ENCODE peak calls at places on chromosomes 11 and 22, in six cellular contexts. V, Y, Z, P, D and E are unnamed samples.

GRCh38 chr11:42772886-42773285 is 538.9 kb upstream of the API5 start:
- DNase-seq in V (no peak), Y (no peak), Z (no peak), P (no peak), D (no peak), E (no peak)

GRCh38 chr11:16001044-16001568 is 355.2 kb downstream of the SOX6 start:
- DNase-seq in V (no peak), Y (no peak), Z (no peak), P (no peak), D (no peak), E (peak; percentile 44)

GRCh38 chr11:9276571-9276970 is 11.4 kb upstream of the DENND5A start:
- DNase-seq in V (no peak), Y (no peak), Z (no peak), P (no peak), D (no peak), E (peak; percentile 22)

GRCh38 chr11:44464741-44465140 is 100.7 kb upstream of the CD82 start:
- DNase-seq in V (no peak), Y (no peak), Z (no peak), P (no peak), D (no peak), E (no peak)

GRCh38 chr22:37132773-37133172 is 16.9 kb downstream of the IL2RB start:
- DNase-seq in V (no peak), Y (no peak), Z (no peak), P (no peak), D (no peak), E (no peak)

GRCh38 chr11:57785072-57785471 is 23.5 kb downstream of the CTNND1 start:
- DNase-seq in V (no peak), Y (no peak), Z (no peak), P (no peak), D (no peak), E (no peak)

GRCh38 chr22:26887456-26887855 is 230.1 kb downstream of the MIAT start:
- DNase-seq in V (no peak), Y (no peak), Z (no peak), P (no peak), D (no peak), E (no peak)

GRCh38 chr11:120564573-120565301 is 53.2 kb downstream of the GRIK4 start:
- DNase-seq in V (peak; percentile 52), Y (no peak), Z (no peak), P (peak; percentile 51), D (peak; percentile 45), E (no peak)

GRCh38 chr11:77750757-77751156 is 69.8 kb downstream of the RSF1 start:
- DNase-seq in V (no peak), Y (no peak), Z (no peak), P (no peak), D (no peak), E (no peak)

GRCh38 chr11:121543981-121544380 is 91.2 kb upstream of the SORL1-AS1 start:
- DNase-seq in V (no peak), Y (no peak), Z (no peak), P (no peak), D (no peak), E (no peak)

GRCh38 chr11:3106736-3107524 is 49.7 kb upstream of the CARS1 start:
- DNase-seq in V (peak; percentile 29), Y (peak; percentile 56), Z (no peak), P (peak; percentile 7), D (no peak), E (no peak)

GRCh38 chr22:23267225-23268043 is 87.1 kb downstream of the BCR start:
- DNase-seq in V (no peak), Y (no peak), Z (no peak), P (no peak), D (no peak), E (no peak)

GRCh38 chr22:21632237-21632895 is at the start of gene CCDC116:
- DNase-seq in V (peak; percentile 70), Y (no peak), Z (no peak), P (no peak), D (no peak), E (no peak)

GRCh38 chr11:7511405-7511804 is 2.4 kb upstream of the PPFIBP2 start:
- DNase-seq in V (no peak), Y (peak; percentile 81), Z (no peak), P (peak; percentile 69), D (peak; percentile 63), E (peak; percentile 36)

GRCh38 chr22:17167486-17167885 is 8.4 kb upstream of the HDHD5 start:
- DNase-seq in V (no peak), Y (no peak), Z (no peak), P (peak; percentile 70), D (peak; percentile 73), E (no peak)

GRCh38 chr11:46237248-46238077 is 40.0 kb upstream of the CREB3L1 start:
- DNase-seq in V (peak; percentile 64), Y (peak; percentile 85), Z (peak; percentile 92), P (peak; percentile 74), D (peak; percentile 64), E (no peak)

GRCh38 chr22:48702573-48703264 is 1125.0 kb downstream of the BRD1 start:
- DNase-seq in V (peak; percentile 73), Y (no peak), Z (no peak), P (no peak), D (peak; percentile 12), E (no peak)

GRCh38 chr11:128055576-128056217 is 531.7 kb downstream of the ETS1 start:
- DNase-seq in V (no peak), Y (no peak), Z (no peak), P (no peak), D (no peak), E (no peak)

GRCh38 chr11:72491001-72491400 is 56.7 kb upstream of the CLPB start:
- DNase-seq in V (no peak), Y (no peak), Z (no peak), P (no peak), D (no peak), E (no peak)

DNA sequence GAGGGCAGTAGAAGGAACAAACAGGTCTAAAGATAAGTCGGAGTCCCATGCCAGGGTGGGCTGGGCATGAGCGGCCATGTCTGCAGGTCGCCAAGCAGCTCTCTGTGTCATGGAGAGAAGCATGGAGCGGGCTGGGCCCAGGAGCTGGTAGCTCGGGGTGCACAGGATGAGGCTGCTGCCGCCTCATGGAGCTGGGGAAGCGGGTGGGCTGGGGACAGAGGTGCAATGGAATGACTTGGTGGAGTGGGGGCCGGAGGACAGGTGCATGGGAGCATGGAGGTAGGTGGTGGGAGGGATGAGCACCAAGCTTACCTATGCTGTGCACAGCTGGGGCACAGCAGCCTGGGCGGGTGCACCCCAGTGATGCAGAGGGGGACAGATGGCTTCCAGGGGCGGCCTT is 3.6 kb downstream of the NRXN2 start:
- DNase-seq in V (no peak), Y (no peak), Z (no peak), P (no peak), D (no peak), E (no peak)
- H3K27me3 ChIP-seq in V (peaks cover 78% of the 10 kb centered on the region), Y (peaks cover 88% of the 10 kb centered on the region), Z (peaks cover 2% of the 10 kb centered on the region), P (peaks cover 10% of the 10 kb centered on the region), D (peaks cover 86% of the 10 kb centered on the region), E (peaks cover 29% of the 10 kb centered on the region)

DNA sequence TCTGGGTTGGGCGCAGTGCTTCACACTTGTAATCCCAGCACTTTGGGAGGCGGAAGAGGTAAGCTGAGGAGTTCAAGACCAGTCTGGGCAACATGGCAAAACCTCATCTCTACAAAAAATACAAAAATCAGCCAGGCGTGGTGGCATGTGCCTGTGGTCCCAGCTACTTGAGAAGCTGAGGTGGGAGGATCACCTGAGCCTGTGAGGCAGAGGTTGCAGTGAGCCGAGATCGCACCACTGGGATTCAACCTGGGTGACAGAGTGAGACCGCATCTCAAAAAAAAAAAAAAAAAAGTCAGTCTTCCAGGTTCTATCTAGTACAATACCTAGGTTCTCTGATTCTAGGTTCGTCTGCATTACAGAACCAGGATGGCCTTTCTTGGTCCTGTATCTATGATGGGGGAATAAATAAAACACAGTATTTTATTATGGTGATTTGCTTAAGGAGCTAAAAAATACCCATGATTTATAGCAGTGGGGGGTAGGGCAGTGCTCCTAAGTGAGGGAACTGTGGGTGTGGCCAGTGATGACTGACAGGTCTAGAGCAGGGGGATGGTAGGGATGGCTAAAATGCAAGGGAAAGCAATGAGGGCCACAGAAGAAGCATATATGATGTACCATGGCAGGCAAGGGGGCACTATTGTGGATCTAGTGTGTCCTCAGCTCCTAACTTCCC is 65.6 kb upstream of the NUP160 start:
- DNase-seq in V (no peak), Y (no peak), Z (no peak), P (no peak), D (no peak), E (no peak)
- H3K4me1 ChIP-seq in V (peaks cover 41% of the 10 kb centered on the region), Y (peaks cover 34% of the 10 kb centered on the region), Z (peaks cover 23% of the 10 kb centered on the region), P (peaks cover 22% of the 10 kb centered on the region), D (peaks cover 33% of the 10 kb centered on the region), E (peaks cover 4% of the 10 kb centered on the region)

GRCh38 chr11:554428-554823 is 6.1 kb downstream of the LMNTD2 start:
- DNase-seq in V (no peak), Y (no peak), Z (no peak), P (no peak), D (no peak), E (no peak)

GRCh38 chr11:553949-554398 is 6.6 kb downstream of the LMNTD2 start:
- DNase-seq in V (no peak), Y (no peak), Z (no peak), P (no peak), D (no peak), E (no peak)

GRCh38 chr11:556175-556699 is 4.3 kb downstream of the LMNTD2 start:
- DNase-seq in V (no peak), Y (no peak), Z (no peak), P (no peak), D (no peak), E (peak; percentile 30)

GRCh38 chr11:555500-556174 is 4.9 kb downstream of the LMNTD2 start:
- DNase-seq in V (no peak), Y (no peak), Z (no peak), P (no peak), D (no peak), E (no peak)

DNA sequence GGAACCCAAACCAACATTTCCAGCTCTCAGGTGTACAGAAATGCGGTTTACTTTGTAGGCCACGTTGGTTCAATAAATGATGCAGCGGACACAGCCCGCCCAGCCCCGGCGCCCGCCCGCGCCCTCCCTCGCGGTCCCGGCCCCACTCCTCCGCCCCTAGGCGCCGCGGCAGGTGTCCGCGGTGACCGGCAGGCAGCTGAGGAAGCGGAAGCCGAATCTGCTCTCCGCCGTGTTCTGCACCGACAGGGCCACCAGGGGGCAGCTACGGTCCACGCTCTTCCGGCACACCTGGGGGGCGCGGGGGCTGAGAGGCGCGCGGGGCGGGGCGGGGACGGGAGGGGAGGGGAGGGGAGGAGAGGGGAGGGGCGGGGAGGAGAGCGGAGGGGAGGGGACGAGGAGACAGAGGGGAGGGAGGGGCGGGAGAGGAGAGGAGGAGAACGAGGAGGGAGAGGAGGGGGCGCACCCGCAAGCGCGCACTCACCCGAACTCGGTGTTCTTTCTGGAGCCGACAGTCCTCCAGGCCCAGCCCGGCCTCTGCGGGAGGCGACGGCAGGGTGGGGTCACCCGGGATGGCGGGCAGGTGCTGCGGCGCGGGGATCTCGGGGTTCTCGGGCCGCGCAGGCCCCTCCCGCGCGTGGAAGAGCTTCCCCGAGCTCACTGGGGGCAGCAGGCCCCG is 5.6 kb downstream of the LMNTD2 start:
- DNase-seq in V (peak; percentile 83), Y (no peak), Z (no peak), P (peak; percentile 55), D (peak; percentile 43), E (peak; percentile 74)
- H3K4me3 ChIP-seq in V (peak overlapping the region; percentile 54), Y (peak overlapping the region; percentile 49), Z (peak overlapping the region; percentile 57), P (peak overlapping the region; percentile 30), D (peak overlapping the region; percentile 52), E (peak overlapping the region; percentile 45)

DNA sequence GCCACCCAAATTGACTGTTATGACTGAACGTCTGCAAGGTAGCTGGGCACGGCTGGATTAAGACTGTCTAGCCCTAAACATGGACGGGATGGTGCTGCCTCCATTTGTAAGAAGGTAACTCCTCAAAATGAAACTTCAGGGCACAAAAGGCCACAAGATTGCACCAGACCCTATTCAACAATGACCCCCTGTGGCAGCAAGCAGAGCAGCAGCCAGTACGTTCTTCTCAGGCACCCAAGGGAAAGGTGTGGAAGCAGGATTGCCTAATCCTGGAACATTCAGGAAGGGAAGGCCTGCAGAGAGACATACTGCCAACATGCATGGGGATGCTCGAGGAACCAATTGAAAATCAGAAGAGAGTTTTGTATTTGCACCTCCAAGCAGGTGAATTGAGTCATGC is 4.5 kb upstream of the TBX10 start:
- DNase-seq in V (no peak), Y (no peak), Z (no peak), P (no peak), D (no peak), E (peak; percentile 49)
- H3K27me3 ChIP-seq in V (peaks cover 41% of the 10 kb centered on the region), Y (peaks cover 36% of the 10 kb centered on the region), Z (no peaks in the 10 kb centered on the region), P (peaks cover 5% of the 10 kb centered on the region), D (peaks cover 63% of the 10 kb centered on the region), E (peaks cover 1% of the 10 kb centered on the region)